ENCODE peak calls at places on chromosomes 5 and 9, in five cellular contexts. L, U, N, E and M are unnamed samples.

GRCh38 chr9:97895695-97896332 is 26.5 kb downstream of the TRMO start:
- DNase-seq in U (no peak), N (no peak), E (peak), L (no peak), M (no peak)

GRCh38 chr9:135905380-135906282 is 1.7 kb downstream of the CAMSAP1 start:
- DNase-seq in E (peak), L (peak), N (no peak), U (no peak), M (peak)

GRCh38 chr5:139740993-139741672 is 54.5 kb upstream of the PSD2 start:
- DNase-seq in L (no peak), N (no peak), U (no peak), E (no peak), M (no peak)

GRCh38 chr9:107833295-107833694 is 343.7 kb upstream of the KLF4 start:
- DNase-seq in E (peak), U (no peak), L (no peak), N (no peak), M (no peak)

GRCh38 chr9:134028575-134029247 is 3.4 kb downstream of the BRD3OS start:
- DNase-seq in E (no peak), N (no peak), L (no peak), U (no peak), M (no peak)

GRCh38 chr5:97009212-97009898 is 73.5 kb downstream of the LNPEP start:
- DNase-seq in U (no peak), N (no peak), L (no peak), E (no peak), M (no peak)

GRCh38 chr5:58294598-58295298 is 165.1 kb downstream of the PLK2 start:
- DNase-seq in U (no peak), L (no peak), N (no peak), E (peak), M (no peak)

GRCh38 chr9:20478780-20479179 is 143.5 kb downstream of the MLLT3 start:
- DNase-seq in E (no peak), N (no peak), U (no peak), L (no peak), M (no peak)

GRCh38 chr9:114071197-114071795 is 6.8 kb downstream of the AMBP start:
- DNase-seq in E (no peak), N (no peak), U (no peak), L (no peak), M (peak)

GRCh38 chr9:35882996-35883395 is 12.8 kb upstream of the OR13J1 start:
- DNase-seq in N (no peak), L (no peak), U (no peak), E (peak), M (no peak)

GRCh38 chr5:110663525-110663924 is 62.9 kb downstream of the TMEM232 start:
- DNase-seq in N (no peak), L (no peak), U (no peak), E (no peak), M (no peak)
- TF ChIP-seq CTCF in N (no peak), L (no peak), U (no peak), E (no peak), M (no peak)

DNA sequence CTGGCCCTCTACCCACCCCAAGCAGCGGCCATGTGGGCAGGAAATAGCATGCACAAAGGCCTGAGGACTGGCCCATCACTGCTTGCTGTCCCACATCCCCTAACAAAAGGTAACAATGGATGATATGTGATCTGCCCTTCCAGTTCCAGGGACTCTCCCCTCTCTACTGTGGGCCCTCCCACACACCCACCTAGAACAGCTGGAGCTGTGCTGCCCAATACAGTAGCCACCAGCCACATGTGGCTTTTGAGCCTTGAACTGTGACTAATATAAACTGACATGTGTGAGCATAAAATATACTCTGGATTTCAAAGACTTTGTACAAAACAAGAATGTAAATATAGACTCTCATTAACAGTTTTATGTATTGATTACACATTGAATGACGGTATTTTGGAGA is 78.1 kb downstream of the C5orf15 start:
- DNase-seq in L (no peak), E (no peak), N (no peak), U (no peak), M (no peak)
- TF ChIP-seq POLR2A in L (no peak), E (no peak), N (no peak), U (no peak), M (no peak)

DNA sequence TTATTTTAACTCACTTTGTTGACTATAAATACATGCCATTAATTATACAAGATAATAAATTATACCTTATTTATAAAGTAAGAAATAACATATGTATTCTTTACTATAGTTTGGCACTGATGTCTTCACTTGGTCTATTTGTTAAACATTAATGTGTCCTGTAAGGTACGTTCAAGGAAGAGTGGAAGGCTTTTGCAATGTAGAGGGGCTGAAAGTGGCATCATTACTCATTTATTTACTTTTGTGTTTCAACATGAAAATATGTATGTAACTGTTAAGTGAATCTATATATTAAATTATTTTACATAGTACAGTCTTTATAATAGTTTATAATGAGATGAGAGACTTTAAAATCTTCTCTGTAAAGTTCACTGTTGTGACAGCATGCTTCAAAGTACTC is 348.7 kb downstream of the CCDC171 start:
- DNase-seq in L (no peak), N (no peak), E (no peak), U (no peak), M (no peak)
- TF ChIP-seq CTCF in L (no peak), N (no peak), E (no peak), U (no peak), M (no peak)

GRCh38 chr9:109780453-109781033 is 545 bp downstream of the PALM2AKAP2 start:
- DNase-seq in L (no peak), E (no peak), N (no peak), U (no peak), M (no peak)
- TF ChIP-seq POLR2A in L (no peak), E (no peak), N (no peak), U (no peak), M (no peak)

GRCh38 chr5:107223066-107223465 is 447.7 kb downstream of the EFNA5 start:
- DNase-seq in L (no peak), U (no peak), E (no peak), N (no peak), M (no peak)
- TF ChIP-seq CTCF in L (no peak), U (no peak), E (no peak), N (no peak), M (no peak)